ENCODE peak calls at places on chromosome 1, in seven cellular contexts. O, Q, P, I, W, Z and L are unnamed samples.

GRCh38 chr1:185731446-185731845 is 2.7 kb upstream of the HMCN1 start:
- DNase-seq in Q (no peak), O (no peak), I (no peak), W (no peak), P (no peak), Z (no peak), L (no peak)

GRCh38 chr1:28028873-28029654 is 59.3 kb downstream of the EYA3 start:
- DNase-seq in Z (no peak), O (no peak), I (no peak), W (no peak), P (no peak), Q (no peak), L (peak)

GRCh38 chr1:85708826-85709222 is 591 bp upstream of the ZNHIT6 start:
- DNase-seq in W (no peak), P (no peak), I (no peak), Z (peak), O (no peak), Q (no peak), L (no peak)

GRCh38 chr1:204074274-204075115 is 1.6 kb downstream of the SOX13 start:
- DNase-seq in O (peak), I (peak), P (peak), Z (peak), W (no peak), Q (no peak), L (peak)

GRCh38 chr1:162018418-162018817 is 5.3 kb downstream of the OLFML2B start:
- DNase-seq in W (no peak), Z (no peak), I (no peak), O (no peak), Q (no peak), P (no peak), L (no peak)

GRCh38 chr1:94790246-94790645 is 29.9 kb upstream of the SLC44A3 start:
- DNase-seq in O (no peak), Z (no peak), P (no peak), Q (no peak), W (no peak), I (no peak), L (peak)

GRCh38 chr1:14421977-14422609 is 176.4 kb upstream of the KAZN start:
- DNase-seq in O (no peak), Q (no peak), P (no peak), Z (no peak), I (no peak), W (no peak), L (no peak)

GRCh38 chr1:150477733-150478132 is 9.5 kb upstream of the TARS2 start:
- DNase-seq in Z (peak), Q (no peak), P (no peak), O (no peak), I (no peak), W (no peak), L (peak)

GRCh38 chr1:87555366-87555765 is 226.7 kb downstream of the LMO4 start:
- DNase-seq in Q (no peak), P (no peak), O (no peak), W (no peak), I (no peak), Z (no peak), L (no peak)

DNA sequence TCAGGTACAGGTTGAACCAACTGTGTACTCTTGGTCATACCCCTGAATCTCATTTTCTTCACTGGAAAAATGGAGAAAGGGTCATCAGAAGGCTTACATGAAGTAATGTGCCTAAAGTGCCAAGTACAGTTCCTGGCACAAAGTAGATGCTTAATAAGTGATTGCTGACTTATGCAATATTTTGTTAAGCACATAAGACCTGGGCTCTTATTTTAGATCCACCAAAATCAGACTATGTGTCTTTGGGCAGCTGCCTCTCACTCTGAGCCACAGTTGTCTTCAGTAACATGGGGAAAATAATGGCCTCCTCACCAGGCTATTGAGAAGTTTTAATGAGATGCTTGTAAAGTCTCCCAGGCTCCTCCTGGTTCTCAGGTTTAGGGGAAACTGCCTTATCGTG is 74.3 kb upstream of the TRABD2B start:
- DNase-seq in Q (no peak), I (no peak), W (no peak), Z (no peak), O (no peak), P (no peak), L (no peak)
- TF ChIP-seq CTCF in Q (no peak), I (no peak), W (no peak), Z (no peak), O (no peak), P (no peak), L (no peak)

GRCh38 chr1:103109291-103109920 is 1.1 kb upstream of the COL11A1 start:
- DNase-seq in P (no peak), Q (no peak), W (no peak), O (no peak), Z (no peak), I (no peak), L (no peak)
- H3K4me3 ChIP-seq in P (no peak), Q (peak), W (no peak), O (no peak), Z (no peak), I (no peak), L (peak)

DNA sequence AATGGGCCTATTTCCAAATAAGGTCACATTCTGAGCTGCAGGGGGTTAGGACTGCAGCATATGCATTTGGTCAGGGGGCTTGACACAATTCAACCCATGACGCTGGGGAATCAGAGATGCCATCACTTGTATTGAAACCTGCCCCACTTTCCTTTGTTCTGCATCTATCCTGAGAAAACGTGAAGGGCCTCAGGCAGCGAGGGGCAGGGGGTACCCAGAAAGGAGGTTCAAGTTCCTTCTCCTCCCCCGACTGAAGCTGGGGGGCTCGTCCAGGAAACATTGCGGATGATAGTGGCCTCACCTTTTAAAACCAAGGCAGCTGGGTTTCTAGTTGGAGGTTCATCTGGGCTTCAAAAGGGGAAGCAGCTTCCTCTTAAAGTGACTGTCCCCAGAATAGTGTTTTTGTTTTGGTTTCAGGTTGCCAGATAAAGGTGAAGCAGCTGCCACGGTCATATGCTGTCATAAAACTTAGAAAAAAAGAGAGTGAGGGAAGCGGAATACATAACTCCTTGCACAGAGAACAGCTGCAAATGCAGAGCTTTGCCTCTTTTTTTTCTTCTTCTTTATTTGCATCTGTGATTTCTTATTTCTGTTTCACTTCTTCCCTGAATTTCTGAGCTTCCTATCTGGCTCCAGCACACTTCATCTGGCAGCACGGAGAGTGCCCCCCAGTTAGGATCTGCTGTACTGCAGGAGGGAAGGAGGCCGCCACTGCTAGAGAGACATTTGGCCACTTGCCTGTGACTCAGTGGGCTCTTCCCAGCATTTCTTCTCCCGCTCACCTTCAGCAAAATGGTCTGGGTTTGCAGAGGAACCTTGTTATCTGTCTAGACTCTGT is 142.0 kb downstream of the AJAP1 start:
- DNase-seq in I (peak), O (no peak), P (no peak), Q (no peak), W (peak), Z (no peak), L (no peak)
- TF ChIP-seq CTCF in I (no peak), O (no peak), P (no peak), Q (no peak), W (peak), Z (no peak), L (no peak)

GRCh38 chr1:202084791-202085681 is 37.7 kb upstream of the GPR37L1 start:
- DNase-seq in O (no peak), P (no peak), Z (peak), I (no peak), Q (no peak), W (no peak), L (no peak)
- H3K4me3 ChIP-seq in O (no peak), P (no peak), Z (no peak), I (no peak), Q (no peak), W (no peak), L (no peak)

GRCh38 chr1:9128520-9129371 is at the start of gene GPR157:
- DNase-seq in O (peak), I (peak), P (peak), Q (no peak), Z (peak), W (peak), L (peak)
- TF ChIP-seq CTCF in O (peak), I (no peak), P (no peak), Q (peak), Z (no peak), W (peak), L (no peak)